ENCODE peak calls at places on chromosomes 3 and 15, in eight cellular contexts. C is heart left ventricle, G is adrenal gland, B is transverse colon, R is upper lobe of left lung, K is body of pancreas, J is tibial nerve, T is HepG2. D is an unnamed sample.

GRCh38 chr3:32045091-32045964 is 61.1 kb upstream of the GPD1L start:
- DNase-seq in C (no peak), G (peak; percentile 78), B (peak; percentile 46), R (peak; percentile 61), K (peak; percentile 78), J (peak; percentile 11), T (peak; percentile 85), D (no peak)

GRCh38 chr3:59937206-59937605 is 887.4 kb upstream of the CFAP20DC start:
- DNase-seq in C (no peak), G (no peak), B (no peak), R (no peak), K (no peak), J (no peak), T (no peak), D (no peak)

GRCh38 chr15:75420698-75421097 is 30.8 kb downstream of the SIN3A start:
- DNase-seq in C (no peak), G (no peak), B (no peak), R (no peak), K (no peak), J (no peak), T (no peak), D (no peak)

GRCh38 chr3:69784854-69785523 is 45.7 kb downstream of the MITF start:
- DNase-seq in C (peak; percentile 78), G (peak; percentile 90), B (peak; percentile 21), R (peak; percentile 91), K (peak; percentile 14), J (no peak), T (no peak), D (peak; percentile 18)

GRCh38 chr3:16409032-16409431 is 104.5 kb downstream of the RFTN1 start:
- DNase-seq in C (no peak), G (no peak), B (no peak), R (no peak), K (no peak), J (no peak), T (no peak), D (no peak)

GRCh38 chr15:25770618-25771369 is 92.3 kb downstream of the ATP10A start:
- DNase-seq in C (no peak), G (no peak), B (no peak), R (no peak), K (no peak), J (no peak), T (no peak), D (no peak)

GRCh38 chr3:60855250-60855649 is 396.0 kb downstream of the FHIT start:
- DNase-seq in C (no peak), G (no peak), B (no peak), R (peak; percentile 34), K (no peak), J (no peak), T (no peak), D (no peak)

GRCh38 chr3:97823081-97823480 is 1.3 kb downstream of the CRYBG3 start:
- DNase-seq in C (no peak), G (no peak), B (no peak), R (no peak), K (no peak), J (no peak), T (no peak), D (no peak)

GRCh38 chr3:123081718-123082369 is 15.0 kb downstream of the PDIA5 start:
- DNase-seq in C (no peak), G (peak; percentile 85), B (no peak), R (no peak), K (no peak), J (no peak), T (no peak), D (peak; percentile 60)

GRCh38 chr15:69983696-69984265 is 113.9 kb downstream of the TLE3 start:
- DNase-seq in C (no peak), G (no peak), B (no peak), R (no peak), K (no peak), J (no peak), T (no peak), D (no peak)

GRCh38 chr3:194046995-194047681 is 88.8 kb upstream of the HES1 start:
- DNase-seq in C (peak; percentile 80), G (peak; percentile 66), B (peak; percentile 66), R (peak; percentile 84), K (peak; percentile 89), J (peak; percentile 35), T (no peak), D (peak; percentile 60)

GRCh38 chr3:79766474-79767193 is 1.2 kb downstream of the ROBO1 start:
- DNase-seq in C (no peak), G (peak; percentile 58), B (no peak), R (no peak), K (no peak), J (no peak), T (no peak), D (peak; percentile 17)

GRCh38 chr15:29570121-29570930 is 251.9 kb downstream of the TJP1 start:
- DNase-seq in C (peak; percentile 57), G (no peak), B (peak; percentile 10), R (no peak), K (peak; percentile 36), J (no peak), T (no peak), D (no peak)

GRCh38 chr3:87549208-87549607 is 272.8 kb upstream of the POU1F1 start:
- DNase-seq in C (no peak), G (no peak), B (no peak), R (no peak), K (no peak), J (no peak), T (no peak), D (no peak)

GRCh38 chr3:110881069-110881468 is 190.5 kb upstream of the NECTIN3 start:
- DNase-seq in C (no peak), G (peak; percentile 82), B (peak; percentile 65), R (no peak), K (peak; percentile 85), J (no peak), T (peak; percentile 63), D (peak; percentile 70)

GRCh38 chr3:13168391-13168790 is 95.2 kb upstream of the IQSEC1 start:
- DNase-seq in C (peak; percentile 2), G (no peak), B (no peak), R (no peak), K (no peak), J (no peak), T (no peak), D (no peak)

GRCh38 chr3:105367406-105368213 is 901 bp downstream of the ALCAM start:
- DNase-seq in C (peak; percentile 78), G (peak; percentile 87), B (peak; percentile 84), R (peak; percentile 79), K (peak; percentile 71), J (peak; percentile 38), T (peak; percentile 47), D (peak; percentile 64)
- TF ChIP-seq POLR2A in C (no peak), G (no peak), B (peak; percentile 58), R (peak; percentile 54), K (peak; percentile 54), J (no peak), T (peak; percentile 42), D (no peak)

GRCh38 chr3:48591886-48592518 is 3.1 kb downstream of the COL7A1 start:
- DNase-seq in C (no peak), G (no peak), B (no peak), R (no peak), K (no peak), J (no peak), T (no peak), D (no peak)
- H3K27me3 ChIP-seq in C (no peaks in the 10 kb centered on the region), G (no peaks in the 10 kb centered on the region), B (peaks cover 15% of the 10 kb centered on the region), R (peaks cover 4% of the 10 kb centered on the region), K (no peaks in the 10 kb centered on the region), J (peaks cover 13% of the 10 kb centered on the region), T (no peaks in the 10 kb centered on the region), D (no peaks in the 10 kb centered on the region)

GRCh38 chr3:25663324-25664065 is 1.2 kb downstream of the TOP2B start:
- DNase-seq in C (no peak), G (no peak), B (peak; percentile 27), R (peak; percentile 32), K (peak; percentile 19), J (no peak), T (peak; percentile 56), D (peak; percentile 20)

GRCh38 chr3:25664810-25665645 is at the start of gene TOP2B:
- DNase-seq in C (peak; percentile 97), G (peak; percentile 98), B (peak; percentile 97), R (peak; percentile 96), K (peak; percentile 94), J (peak; percentile 92), T (peak; percentile 90), D (peak; percentile 98)

GRCh38 chr3:25662921-25663320 is 1.8 kb downstream of the TOP2B start:
- DNase-seq in C (no peak), G (no peak), B (no peak), R (no peak), K (no peak), J (no peak), T (no peak), D (no peak)

GRCh38 chr3:25664066-25664809 is 469 bp downstream of the TOP2B start:
- DNase-seq in C (peak; percentile 86), G (peak; percentile 84), B (peak; percentile 77), R (peak; percentile 84), K (peak; percentile 61), J (peak; percentile 58), T (peak; percentile 29), D (peak; percentile 85)

DNA sequence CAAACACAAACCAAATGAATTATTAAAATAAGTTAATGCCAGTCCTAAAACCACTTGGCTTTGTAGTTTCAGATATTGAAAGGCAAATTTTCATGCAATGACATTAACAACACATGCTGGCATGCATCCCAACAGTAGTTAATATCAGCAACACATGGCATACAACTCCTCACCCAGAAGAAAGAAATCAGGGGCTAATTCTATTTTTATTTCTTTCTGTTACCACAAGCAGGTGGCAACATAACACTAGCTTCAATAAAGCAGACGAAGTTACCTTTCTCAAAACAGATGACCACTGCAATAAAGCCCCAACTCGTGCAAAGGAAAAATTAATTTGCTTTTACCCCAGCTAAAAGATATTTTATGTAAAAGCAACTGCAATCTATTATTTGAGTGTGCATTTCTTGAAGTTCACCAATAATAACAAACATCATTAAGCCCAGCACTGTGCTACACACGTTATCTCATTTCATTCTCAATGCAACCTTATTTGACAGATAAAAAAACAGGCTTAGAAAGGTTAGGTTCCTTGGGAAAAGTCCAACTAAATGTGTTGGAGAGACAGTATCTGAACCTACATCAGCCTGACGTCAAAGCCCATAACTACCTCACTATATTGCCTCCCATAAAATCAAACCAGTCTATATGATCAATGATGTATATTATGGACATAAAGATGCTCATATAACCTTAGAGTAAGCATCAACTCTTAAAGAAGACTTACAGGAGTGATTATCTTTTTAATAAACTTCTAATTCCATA is 2.8 kb downstream of the TOP2B start:
- DNase-seq in C (no peak), G (no peak), B (no peak), R (no peak), K (no peak), J (no peak), T (no peak), D (no peak)
- TF ChIP-seq CTCF in C (no peak), G (no peak), B (no peak), R (no peak), K (peak; percentile 8), J (no peak), T (no peak), D (no peak)

DNA sequence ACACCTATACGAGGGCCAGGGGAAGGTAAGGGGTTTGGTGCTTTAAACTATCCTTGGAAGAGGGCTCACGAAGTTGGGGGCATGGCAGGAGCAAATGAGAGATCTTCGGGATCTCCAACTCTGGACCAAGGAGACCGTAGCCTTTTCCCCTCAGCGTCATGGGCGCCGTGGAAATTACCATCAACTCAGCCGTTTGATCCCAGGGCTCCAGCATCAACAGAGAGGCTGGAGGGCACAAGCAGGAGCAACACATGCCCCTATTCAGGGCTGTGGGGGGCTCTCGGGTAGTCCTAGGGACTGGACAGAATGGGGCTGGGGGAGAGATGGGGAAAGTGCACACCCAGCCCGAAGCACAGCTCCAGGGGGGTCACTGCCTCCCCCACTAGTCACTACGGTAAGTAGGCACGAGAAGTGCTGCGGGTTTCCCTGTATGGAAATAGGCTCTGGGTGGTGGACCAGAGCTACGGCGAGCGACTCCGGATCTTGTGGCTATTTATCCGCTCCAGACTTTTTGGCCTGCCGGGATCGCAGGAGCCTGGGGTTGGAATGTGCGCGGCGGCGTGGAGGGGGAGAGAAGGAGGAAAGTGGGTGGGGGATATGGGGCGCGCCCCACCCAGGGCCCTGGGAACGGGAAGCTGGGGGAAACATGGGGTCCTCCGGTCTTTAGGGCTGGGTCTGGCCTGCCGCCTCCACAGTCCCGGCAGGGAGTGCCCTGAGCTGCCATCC is 539 bp upstream of the LAMB2 start:
- DNase-seq in C (peak; percentile 91), G (peak; percentile 92), B (peak; percentile 88), R (peak; percentile 86), K (peak; percentile 87), J (peak; percentile 83), T (peak; percentile 80), D (peak; percentile 93)
- TF ChIP-seq POLR2A in C (no peak), G (peak; percentile 59), B (no peak), R (no peak), K (peak; percentile 19), J (no peak), T (peak; percentile 31), D (no peak)